ENCODE peak calls at places on chromosomes 16 and 17, in five cellular contexts. R is bronchial epithelial cell, C is A549, W is tibial nerve, N is upper lobe of right lung. E is an unnamed sample.

GRCh38 chr16:68760671-68761275 is 23.7 kb downstream of the CDH1 start:
- DNase-seq in R (peak), C (peak), W (no peak), N (no peak), E (no peak)

GRCh38 chr17:7017827-7018200 is 5.0 kb upstream of the BCL6B start:
- DNase-seq in R (no peak), C (no peak), W (no peak), N (no peak), E (no peak)

GRCh38 chr17:38742431-38743308 is 5.5 kb downstream of the PCGF2 start:
- DNase-seq in R (peak), C (peak), W (no peak), N (no peak), E (no peak)

GRCh38 chr16:14497245-14498082 is 132.6 kb downstream of the PARN start:
- DNase-seq in R (no peak), C (no peak), W (no peak), N (no peak), E (no peak)

GRCh38 chr17:69246726-69247375 is 18.2 kb upstream of the ABCA10 start:
- DNase-seq in R (peak), C (peak), W (no peak), N (no peak), E (no peak)

GRCh38 chr17:67353161-67353560 is 13.2 kb downstream of the PSMD12 start:
- DNase-seq in R (no peak), C (no peak), W (no peak), N (no peak), E (no peak)

GRCh38 chr16:80804061-80804450 is 342 bp downstream of the CDYL2 start:
- DNase-seq in R (no peak), C (peak), W (no peak), N (peak), E (peak)

GRCh38 chr17:69539274-69539673 is 124.8 kb downstream of the MAP2K6 start:
- DNase-seq in R (no peak), C (no peak), W (no peak), N (no peak), E (no peak)

GRCh38 chr17:70076189-70076588 is 1.2 kb downstream of the KCNJ16 start:
- DNase-seq in R (no peak), C (no peak), W (no peak), N (no peak), E (no peak)

GRCh38 chr17:81518785-81519283 is 6.2 kb upstream of the ACTG1 start:
- DNase-seq in R (peak), C (peak), W (no peak), N (peak), E (peak)

GRCh38 chr16:84647830-84648594 is at the start of gene KLHL36:
- DNase-seq in R (no peak), C (peak), W (peak), N (peak), E (peak)

GRCh38 chr17:77286641-77287431 is 146.1 kb downstream of the SEC14L1 start:
- DNase-seq in R (peak), C (peak), W (no peak), N (peak), E (no peak)

DNA sequence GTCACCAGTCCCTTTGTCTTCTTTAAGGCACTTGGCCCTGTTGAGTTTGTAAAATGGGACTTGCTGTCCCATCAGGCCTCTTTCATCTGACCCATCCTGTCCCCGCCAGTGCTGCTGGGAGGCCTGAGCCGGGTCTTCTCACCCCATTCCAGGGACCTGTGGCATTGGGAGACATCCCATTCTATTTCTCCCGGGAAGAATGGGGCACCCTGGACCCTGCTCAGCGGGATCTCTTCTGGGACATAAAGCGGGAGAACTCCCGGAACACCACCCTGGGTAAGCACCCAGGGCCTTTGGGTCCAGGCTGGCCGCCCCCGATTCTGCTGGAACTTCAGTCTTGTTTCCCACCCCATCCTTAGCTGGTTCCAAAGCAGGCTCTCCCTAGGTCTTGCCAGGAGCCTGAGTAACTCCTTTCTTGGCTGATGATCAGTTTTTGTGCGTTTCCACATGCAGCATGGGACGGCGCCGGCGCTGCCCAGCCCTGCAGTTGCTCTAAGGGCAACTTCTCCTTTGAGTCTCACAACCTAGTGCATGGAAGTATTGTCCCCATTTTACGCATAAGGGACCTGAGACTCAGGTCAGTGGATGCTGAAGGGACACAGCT is 4.1 kb downstream of the ZNF213 start:
- DNase-seq in R (no peak), C (no peak), W (no peak), N (no peak), E (no peak)
- TF ChIP-seq CTCF in R (no peak), C (no peak), W (no peak), N (no peak), E (no peak)

GRCh38 chr16:57995721-57996405 is 4.6 kb downstream of the ZNF319 start:
- DNase-seq in R (no peak), C (no peak), W (no peak), N (no peak), E (no peak)

GRCh38 chr16:57993452-57993851 is 7.0 kb downstream of the ZNF319 start:
- DNase-seq in R (peak), C (no peak), W (no peak), N (no peak), E (no peak)

GRCh38 chr16:57994361-57994760 is 6.1 kb downstream of the ZNF319 start:
- DNase-seq in R (no peak), C (no peak), W (no peak), N (no peak), E (no peak)

GRCh38 chr16:57993897-57994296 is 6.6 kb downstream of the ZNF319 start:
- DNase-seq in R (no peak), C (no peak), W (no peak), N (peak), E (no peak)

DNA sequence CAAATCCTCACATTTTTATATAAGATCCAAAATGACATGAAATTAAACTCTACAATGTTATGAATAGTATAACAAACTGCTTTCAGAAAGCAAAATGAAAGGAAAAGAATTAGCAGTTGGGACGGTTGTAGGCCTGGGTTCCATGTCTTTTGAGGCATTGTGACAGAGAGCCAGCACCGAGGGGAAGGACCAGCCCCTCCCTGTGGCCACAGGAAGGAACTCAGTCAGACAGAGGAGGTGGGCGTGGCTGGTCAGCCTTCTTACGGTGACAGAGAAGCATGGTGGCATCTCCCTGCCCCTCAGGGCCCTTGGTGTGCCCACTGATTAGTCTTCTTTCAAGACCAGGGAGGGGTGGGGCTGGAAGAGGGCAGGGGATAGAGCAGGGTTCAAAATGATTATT is 5.7 kb downstream of the ZNF319 start:
- DNase-seq in R (peak), C (peak), W (no peak), N (peak), E (no peak)
- TF ChIP-seq CTCF in R (peak), C (peak), W (peak), N (peak), E (no peak)

GRCh38 chr16:67015317-67015731 is 13.6 kb upstream of the CBFB start:
- DNase-seq in R (no peak), C (peak), W (peak), N (peak), E (no peak)
- TF ChIP-seq CTCF in R (no peak), C (peak), W (no peak), N (no peak), E (no peak)

GRCh38 chr16:70422543-70422942 is 16.4 kb downstream of the ST3GAL2 start:
- DNase-seq in R (no peak), C (no peak), W (no peak), N (no peak), E (no peak)
- TF ChIP-seq CTCF in R (no peak), C (no peak), W (no peak), N (no peak), E (no peak)

DNA sequence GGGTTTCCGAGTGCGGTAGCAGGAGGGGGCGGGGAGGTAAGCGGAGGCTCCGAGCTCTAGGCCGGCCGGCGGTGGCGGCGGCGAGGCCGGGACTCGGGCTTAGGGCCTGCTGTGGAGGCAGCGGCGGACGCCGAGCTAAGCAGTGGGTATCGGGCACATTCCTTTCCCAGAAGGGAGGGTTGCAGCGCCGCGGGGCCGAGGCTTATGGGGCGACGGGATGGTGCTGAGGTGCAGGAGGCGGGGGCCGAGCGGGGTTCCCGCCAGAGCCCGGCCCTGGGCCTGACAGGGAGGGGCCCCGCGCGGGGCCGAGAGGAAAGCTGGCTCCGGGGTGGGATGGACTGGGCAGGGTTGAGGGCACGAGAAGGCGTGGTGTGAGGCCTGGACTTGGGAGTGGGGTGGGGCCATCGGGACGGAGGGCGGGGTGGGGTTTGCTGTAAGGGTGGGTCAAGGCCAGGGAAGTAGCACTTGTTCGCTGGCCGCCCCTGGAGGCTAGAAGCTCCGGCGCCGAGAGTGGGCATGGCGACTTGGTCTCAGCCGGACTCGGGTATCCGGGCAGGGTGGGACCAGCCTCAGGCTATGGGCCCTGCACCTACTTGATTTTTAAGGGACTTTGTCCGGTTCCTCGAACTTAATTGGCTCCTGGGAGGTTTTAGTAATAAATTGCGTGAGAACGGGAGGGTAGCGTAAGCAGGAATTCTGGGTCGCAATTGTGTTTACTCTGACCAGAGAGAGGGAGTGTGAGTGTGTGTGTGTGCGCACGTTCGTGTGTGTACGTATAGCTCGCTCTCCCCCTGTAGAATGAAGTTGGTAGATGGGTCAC is at the start of gene NFE2L1:
- DNase-seq in R (peak), C (peak), W (peak), N (peak), E (no peak)
- TF ChIP-seq CTCF in R (no peak), C (no peak), W (no peak), N (no peak), E (no peak)

GRCh38 chr17:75753514-75754377 is 11.2 kb downstream of the GALK1 start:
- DNase-seq in R (no peak), C (no peak), W (no peak), N (peak), E (peak)
- TF ChIP-seq CTCF in R (no peak), C (no peak), W (peak), N (peak), E (no peak)

E was measured in mesothelial cell of epicardium.